ENCODE peak calls at places on chromosomes 7 and 10, in five cellular contexts. N, F, G, H and S are unnamed samples.
A peak's percentile ranks its signal among the peaks of the same experiment; 100 is the strongest.

GRCh38 chr7:55432937-55433784 is 68.0 kb downstream of the LANCL2 start:
- DNase-seq in N (peak; percentile 16), F (peak; percentile 61), G (peak; percentile 46), H (peak; percentile 57), S (peak; percentile 50)

GRCh38 chr7:102425639-102426267 is 7.6 kb upstream of the ORAI2 start:
- DNase-seq in N (peak; percentile 78), F (no peak), G (peak; percentile 2), H (no peak), S (no peak)

GRCh38 chr7:131443496-131443895 is 112.9 kb downstream of the PODXL start:
- DNase-seq in N (no peak), F (peak; percentile 43), G (no peak), H (no peak), S (no peak)

GRCh38 chr10:339038-339391 is 203.8 kb downstream of the ZMYND11 start:
- DNase-seq in N (no peak), F (peak; percentile 40), G (no peak), H (no peak), S (peak; percentile 40)

GRCh38 chr10:21756707-21757600 is 222.9 kb downstream of the MLLT10 start:
- DNase-seq in N (no peak), F (no peak), G (no peak), H (no peak), S (no peak)

GRCh38 chr7:87624628-87625027 is 3.6 kb upstream of the RUNDC3B start:
- DNase-seq in N (no peak), F (no peak), G (no peak), H (no peak), S (no peak)

GRCh38 chr7:111650456-111650999 is 88.2 kb upstream of the IMMP2L start:
- DNase-seq in N (no peak), F (peak; percentile 75), G (peak; percentile 22), H (no peak), S (peak; percentile 80)

GRCh38 chr7:45359781-45360180 is 202.2 kb downstream of the RAMP3 start:
- DNase-seq in N (no peak), F (no peak), G (no peak), H (no peak), S (no peak)

GRCh38 chr10:63720689-63721088 is 199.5 kb downstream of the REEP3 start:
- DNase-seq in N (no peak), F (no peak), G (no peak), H (no peak), S (no peak)

GRCh38 chr10:75597691-75598455 is 166.4 kb downstream of the LRMDA start:
- DNase-seq in N (no peak), F (no peak), G (no peak), H (no peak), S (no peak)

GRCh38 chr7:4080954-4081353 is 601.1 kb upstream of the FOXK1 start:
- DNase-seq in N (no peak), F (no peak), G (no peak), H (no peak), S (no peak)